ENCODE peak calls at places on chromosomes 6 and 20, in ten cellular contexts. D is H54; L is Peyer's patch; O is stimulated activated CD4-positive, alpha-beta T cell treated with anti-CD3 and anti-CD28 coated beads, Interleukin-1b, Interleukin-23, amount 100 ng/mL, for 24 hours; P is pulmonary artery endothelial cell; N is prostate gland; U is MM.1S; Z is heart right ventricle; W is NT2/D1; J is NCI-H748 treated with DMSO at 0.1 percent for 48 hours. V is an unnamed sample.

GRCh38 chr6:84260186-84260585 is 32.7 kb upstream of the CEP162 start:
- DNase-seq in D (no peak), L (no peak), O (no peak), P (no peak), N (no peak), U (no peak), Z (no peak), W (no peak), J (no peak), V (no peak)

GRCh38 chr6:87660226-87660886 is 41.7 kb downstream of the AKIRIN2 start:
- DNase-seq in D (peak), L (no peak), O (no peak), P (no peak), N (no peak), U (no peak), Z (no peak), W (no peak), J (no peak), V (no peak)

GRCh38 chr6:11218827-11219826 is 13.3 kb downstream of the NEDD9 start:
- DNase-seq in D (no peak), L (no peak), O (no peak), P (peak), N (peak), U (no peak), Z (peak), W (no peak), J (no peak), V (no peak)

GRCh38 chr6:3849681-3850450 is 693 bp downstream of the FAM50B start:
- DNase-seq in D (no peak), L (no peak), O (no peak), P (no peak), N (no peak), U (no peak), Z (peak), W (no peak), J (no peak), V (no peak)

GRCh38 chr20:6466065-6466810 is 301.2 kb upstream of the BMP2 start:
- DNase-seq in D (no peak), L (no peak), O (no peak), P (no peak), N (no peak), U (no peak), Z (no peak), W (no peak), J (no peak), V (no peak)

GRCh38 chr6:35489995-35490791 is 6.7 kb downstream of the TEAD3 start:
- DNase-seq in D (no peak), L (no peak), O (no peak), P (no peak), N (peak), U (no peak), Z (peak), W (peak), J (no peak), V (peak)

GRCh38 chr6:36129889-36130671 is at the start of gene MAPK13:
- DNase-seq in D (no peak), L (peak), O (no peak), P (no peak), N (peak), U (peak), Z (no peak), W (no peak), J (peak), V (no peak)

GRCh38 chr6:143980921-143981320 is 27.1 kb downstream of the PLAGL1 start:
- DNase-seq in D (no peak), L (no peak), O (no peak), P (no peak), N (no peak), U (no peak), Z (no peak), W (no peak), J (no peak), V (no peak)

GRCh38 chr20:35939264-35939663 is 15.0 kb downstream of the SCAND1 start:
- DNase-seq in D (no peak), L (no peak), O (no peak), P (no peak), N (no peak), U (no peak), Z (no peak), W (no peak), J (no peak), V (no peak)

GRCh38 chr6:22099241-22099640 is 197.6 kb downstream of the PRL start:
- DNase-seq in D (no peak), L (no peak), O (no peak), P (no peak), N (no peak), U (no peak), Z (no peak), W (no peak), J (no peak), V (no peak)

GRCh38 chr6:52494298-52495072 is 74.3 kb downstream of the EFHC1 start:
- DNase-seq in D (no peak), L (no peak), O (no peak), P (no peak), N (no peak), U (no peak), Z (no peak), W (no peak), J (no peak), V (no peak)

GRCh38 chr6:22952076-22952475 is 382.7 kb downstream of the HDGFL1 start:
- DNase-seq in D (no peak), L (no peak), O (no peak), P (no peak), N (no peak), U (no peak), Z (no peak), W (no peak), J (no peak), V (no peak)

GRCh38 chr6:32244270-32244669 is 20.4 kb upstream of the NOTCH4 start:
- DNase-seq in D (no peak), L (no peak), O (no peak), P (no peak), N (no peak), U (no peak), Z (no peak), W (no peak), J (no peak), V (no peak)